ENCODE peak calls at places on chromosomes 5 and 9, in five cellular contexts. H is aorta, I is kidney, N is adipocyte, C is GM23248. Y is an unnamed sample.

GRCh38 chr5:74034738-74035137 is 408.7 kb downstream of the ARHGEF28 start:
- DNase-seq in H (no peak), I (no peak), N (peak; percentile 69), C (peak; percentile 97), Y (peak; percentile 99)

GRCh38 chr9:118318770-118319443 is 614.7 kb downstream of the TLR4 start:
- DNase-seq in H (no peak), I (peak; percentile 89), N (no peak), C (no peak), Y (peak; percentile 45)

GRCh38 chr5:122501087-122501435 is 189.0 kb downstream of the SNCAIP start:
- DNase-seq in H (peak; percentile 62), I (no peak), N (peak; percentile 74), C (peak; percentile 48), Y (no peak)

GRCh38 chr9:103407260-103407659 is 412.1 kb downstream of the CYLC2 start:
- DNase-seq in H (no peak), I (no peak), N (no peak), C (no peak), Y (no peak)

GRCh38 chr9:34782372-34782771 is 72.4 kb upstream of the CCL21 start:
- DNase-seq in H (no peak), I (no peak), N (no peak), C (no peak), Y (no peak)

GRCh38 chr5:37786855-37787254 is 53.0 kb downstream of the GDNF start:
- DNase-seq in H (no peak), I (no peak), N (peak; percentile 59), C (peak; percentile 93), Y (peak; percentile 82)

GRCh38 chr5:28117273-28118065 is 1079.1 kb upstream of the CDH9 start:
- DNase-seq in H (no peak), I (no peak), N (peak; percentile 17), C (no peak), Y (peak; percentile 47)

GRCh38 chr9:136552117-136552685 is 6.4 kb upstream of the NOTCH1 start:
- DNase-seq in H (no peak), I (no peak), N (peak; percentile 92), C (peak; percentile 95), Y (peak; percentile 29)

GRCh38 chr5:44821164-44821563 is 12.4 kb downstream of the MRPS30 start:
- DNase-seq in H (no peak), I (no peak), N (peak; percentile 1), C (no peak), Y (no peak)

GRCh38 chr5:159907689-159908088 is 8.6 kb upstream of the ADRA1B start:
- DNase-seq in H (no peak), I (no peak), N (no peak), C (no peak), Y (no peak)

GRCh38 chr5:126868961-126869451 is 92.1 kb downstream of the LMNB1 start:
- DNase-seq in H (no peak), I (no peak), N (peak; percentile 59), C (peak; percentile 72), Y (peak; percentile 17)

GRCh38 chr5:140344683-140345423 is 1.6 kb downstream of the HBEGF start:
- DNase-seq in H (no peak), I (no peak), N (no peak), C (peak; percentile 60), Y (peak; percentile 81)

GRCh38 chr9:18482371-18482770 is 8.4 kb downstream of the ADAMTSL1 start:
- DNase-seq in H (no peak), I (no peak), N (no peak), C (no peak), Y (no peak)

GRCh38 chr9:95018099-95018927 is 291.8 kb downstream of the AOPEP start:
- DNase-seq in H (no peak), I (peak; percentile 79), N (peak; percentile 93), C (peak; percentile 99), Y (peak; percentile 99)

GRCh38 chr5:56412601-56413379 is 179.7 kb upstream of the ANKRD55 start:
- DNase-seq in H (peak; percentile 89), I (peak; percentile 76), N (no peak), C (no peak), Y (no peak)

GRCh38 chr9:33108472-33108871 is 32.0 kb upstream of the SMU1 start:
- DNase-seq in H (no peak), I (no peak), N (no peak), C (no peak), Y (no peak)

GRCh38 chr5:108762660-108763059 is 15.0 kb downstream of the FER start:
- DNase-seq in H (no peak), I (no peak), N (no peak), C (no peak), Y (no peak)

GRCh38 chr9:86925686-86926085 is 21.6 kb downstream of the GAS1 start:
- DNase-seq in H (no peak), I (no peak), N (peak; percentile 86), C (peak; percentile 75), Y (no peak)

GRCh38 chr5:5318426-5319205 is 103.9 kb upstream of the ICE1 start:
- DNase-seq in H (no peak), I (no peak), N (no peak), C (no peak), Y (no peak)

GRCh38 chr5:105868038-105868775 is 1802.5 kb downstream of the EFNA5 start:
- DNase-seq in H (no peak), I (peak; percentile 8), N (peak; percentile 46), C (peak; percentile 2), Y (peak; percentile 4)

GRCh38 chr5:145925803-145926202 is 10.6 kb upstream of the SH3RF2 start:
- DNase-seq in H (no peak), I (no peak), N (peak; percentile 65), C (peak; percentile 75), Y (peak; percentile 98)

GRCh38 chr5:143196601-143197259 is 206.8 kb downstream of the NR3C1 start:
- DNase-seq in H (no peak), I (no peak), N (no peak), C (peak; percentile 11), Y (no peak)

GRCh38 chr5:96807099-96807654 is 568 bp downstream of the ERAP1 start:
- DNase-seq in H (peak; percentile 85), I (peak; percentile 95), N (peak; percentile 91), C (peak; percentile 87), Y (no peak)

GRCh38 chr9:87445646-87446045 is 52.0 kb upstream of the DAPK1 start:
- DNase-seq in H (peak; percentile 49), I (no peak), N (peak; percentile 25), C (peak; percentile 39), Y (peak; percentile 8)

DNA sequence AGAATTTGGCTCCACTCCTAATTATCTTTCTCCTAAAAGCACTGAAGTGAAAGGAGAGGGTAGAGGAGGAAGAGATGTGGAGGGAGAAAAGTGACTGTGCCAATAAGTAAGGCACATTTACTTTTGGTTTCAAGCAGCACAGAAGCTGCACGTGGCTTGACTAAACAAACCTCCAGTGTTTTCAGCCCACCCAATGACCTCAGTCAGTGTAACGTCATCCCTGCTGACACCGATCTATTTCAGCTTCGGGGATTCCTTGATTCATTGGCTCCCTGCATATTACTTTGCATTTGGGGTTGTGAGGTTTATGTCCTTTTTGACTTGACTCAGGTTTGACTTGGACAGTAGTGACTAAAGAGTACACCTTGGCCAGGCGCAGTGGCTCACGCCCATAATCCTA is 35.6 kb upstream of the NIM1K start:
- DNase-seq in H (no peak), I (no peak), N (no peak), C (no peak), Y (no peak)
- H3K4me3 ChIP-seq in H (no peak overlapping the region), I (no peak overlapping the region), N (no peak overlapping the region), C (no peak overlapping the region), Y (no peak overlapping the region)

DNA sequence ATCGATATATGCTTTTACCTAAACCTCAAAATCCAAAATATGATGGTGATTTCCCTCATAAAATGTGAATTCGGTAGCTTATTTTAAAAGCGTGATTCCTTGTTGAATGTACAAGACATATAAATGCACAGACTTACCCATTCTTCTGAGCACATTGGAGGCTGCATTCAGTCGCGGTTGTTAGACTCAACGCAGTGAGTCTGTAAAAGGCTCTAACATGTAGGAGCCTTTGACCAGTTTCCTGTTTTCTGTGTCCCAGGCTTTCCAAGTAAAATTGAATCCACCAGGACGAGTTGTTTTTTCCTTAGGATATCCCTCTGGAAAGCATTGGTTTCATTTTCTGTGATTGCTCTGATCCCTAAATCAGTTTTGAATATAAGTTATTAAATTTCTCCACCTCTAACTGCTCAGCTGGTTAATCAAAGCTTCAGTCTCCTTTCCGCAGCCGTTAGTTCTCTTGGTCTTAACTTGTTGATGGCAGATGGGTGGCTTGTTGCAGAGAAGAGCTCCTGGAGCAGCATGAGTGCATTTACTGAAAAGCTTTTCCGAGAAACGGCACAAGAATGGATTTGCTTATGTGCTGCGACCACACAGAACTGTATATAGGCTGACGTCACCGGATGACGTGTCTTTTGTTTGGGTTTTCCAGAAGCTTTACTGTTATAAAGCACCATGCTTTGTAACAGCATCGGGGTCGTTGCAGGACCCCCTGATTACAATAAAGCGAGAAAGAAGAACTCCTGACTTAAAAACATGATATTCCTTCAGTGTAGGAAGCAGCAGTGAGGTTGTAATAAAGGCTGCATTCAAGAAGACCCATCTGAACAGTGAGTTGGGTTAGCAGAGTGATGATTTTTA is at the start of gene LRRTM2:
- DNase-seq in H (no peak), I (no peak), N (peak; percentile 89), C (peak; percentile 92), Y (peak; percentile 69)
- H3K4me3 ChIP-seq in H (no peak within 1 kb of the TSS), I (peak within 1 kb of the TSS; percentile 6), N (peak within 1 kb of the TSS; percentile 18), C (peak within 1 kb of the TSS; percentile 74), Y (no peak within 1 kb of the TSS)

GRCh38 chr5:98454904-98455303 is 318.6 kb upstream of the RGMB start:
- DNase-seq in H (no peak), I (no peak), N (peak; percentile 95), C (peak; percentile 98), Y (peak; percentile 97)

GRCh38 chr5:98453309-98453708 is 320.2 kb upstream of the RGMB start:
- DNase-seq in H (no peak), I (no peak), N (no peak), C (no peak), Y (no peak)

GRCh38 chr5:98454407-98454806 is 319.1 kb upstream of the RGMB start:
- DNase-seq in H (no peak), I (no peak), N (peak; percentile 73), C (peak; percentile 82), Y (peak; percentile 61)

GRCh38 chr5:98458004-98458403 is 315.5 kb upstream of the RGMB start:
- DNase-seq in H (no peak), I (no peak), N (peak; percentile 64), C (peak; percentile 92), Y (no peak)

GRCh38 chr5:98455660-98456059 is 317.8 kb upstream of the RGMB start:
- DNase-seq in H (no peak), I (no peak), N (peak; percentile 59), C (peak; percentile 77), Y (peak; percentile 17)
- H3K4me3 ChIP-seq in H (no peak overlapping the region), I (no peak overlapping the region), N (peak overlapping the region; percentile 35), C (peak overlapping the region; percentile 63), Y (no peak overlapping the region)

GRCh38 chr5:124527220-124527991 is 219.0 kb downstream of the ZNF608 start:
- DNase-seq in H (peak; percentile 47), I (no peak), N (no peak), C (peak; percentile 37), Y (peak; percentile 1)
- H3K4me3 ChIP-seq in H (no peak overlapping the region), I (no peak overlapping the region), N (no peak overlapping the region), C (no peak overlapping the region), Y (no peak overlapping the region)

DNA sequence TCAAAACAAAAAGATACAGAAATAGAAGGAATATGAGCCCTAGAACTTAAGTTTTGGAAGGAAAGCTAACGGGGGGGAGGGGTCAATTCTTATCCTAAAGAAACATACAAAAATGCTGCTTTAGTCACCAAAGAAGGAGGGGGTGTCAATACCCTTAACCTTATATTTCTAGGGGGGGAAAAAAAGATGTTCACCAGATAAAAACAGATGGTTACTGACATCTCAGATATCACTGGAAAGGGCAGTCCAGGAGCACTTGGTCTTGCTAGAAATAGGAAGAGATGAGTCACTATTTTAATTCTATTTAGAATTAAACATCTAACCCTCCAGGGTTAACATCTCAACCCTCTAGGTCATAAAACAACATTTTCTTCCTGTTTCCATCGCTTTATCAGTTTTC is 1.7 kb downstream of the DIAPH1 start:
- DNase-seq in H (no peak), I (no peak), N (no peak), C (peak; percentile 58), Y (no peak)
- H3K4me3 ChIP-seq in H (peak overlapping the region; percentile 98), I (peak overlapping the region; percentile 62), N (peak overlapping the region; percentile 86), C (peak overlapping the region; percentile 79), Y (no peak overlapping the region)

Y was measured in bronchial epithelial cell.